ENCODE peak calls at places on chromosomes 13 and 19, in four cellular contexts. One of them, this sample, is unnamed.

GRCh38 chr13:53439439-53440225 is 411.0 kb downstream of the OLFM4 start:
- DNase-seq in HL-60: no peak
- DNase-seq in GM12865: no peak
- DNase-seq in left ventricle myocardium inferior: no peak
- DNase-seq in this sample: no peak

GRCh38 chr19:17513801-17514200 is 2.4 kb downstream of the PGLS start:
- DNase-seq in HL-60: no peak
- DNase-seq in GM12865: no peak
- DNase-seq in left ventricle myocardium inferior: no peak
- DNase-seq in this sample: no peak

GRCh38 chr13:39217471-39217870 is 179.2 kb downstream of the NHLRC3 start:
- DNase-seq in HL-60: no peak
- DNase-seq in GM12865: no peak
- DNase-seq in left ventricle myocardium inferior: no peak
- DNase-seq in this sample: no peak

GRCh38 chr19:8145969-8146368 is 3.4 kb downstream of the FBN3 start:
- DNase-seq in HL-60: no peak
- DNase-seq in GM12865: no peak
- DNase-seq in left ventricle myocardium inferior: no peak
- DNase-seq in this sample: no peak

GRCh38 chr19:53466726-53467125 is 807 bp upstream of the ZNF813 start:
- DNase-seq in HL-60: no peak
- DNase-seq in GM12865: no peak
- DNase-seq in left ventricle myocardium inferior: no peak
- DNase-seq in this sample: no peak

GRCh38 chr19:6744381-6745288 is 5.2 kb downstream of the TRIP10 start:
- DNase-seq in HL-60: no peak
- DNase-seq in GM12865: no peak
- DNase-seq in left ventricle myocardium inferior: peak; percentile 90
- DNase-seq in this sample: no peak

GRCh38 chr13:40933508-40933907 is 85.6 kb downstream of the ELF1 start:
- DNase-seq in HL-60: no peak
- DNase-seq in GM12865: peak; percentile 48
- DNase-seq in left ventricle myocardium inferior: no peak
- DNase-seq in this sample: no peak

GRCh38 chr13:46170687-46171086 is 11.3 kb downstream of the LCP1 start:
- DNase-seq in HL-60: peak; percentile 54
- DNase-seq in GM12865: no peak
- DNase-seq in left ventricle myocardium inferior: no peak
- DNase-seq in this sample: no peak

GRCh38 chr19:43674630-43674982 is 4.6 kb upstream of the PLAUR start:
- DNase-seq in HL-60: no peak
- DNase-seq in GM12865: no peak
- DNase-seq in left ventricle myocardium inferior: no peak
- DNase-seq in this sample: no peak

GRCh38 chr13:97431365-97431764 is 2.6 kb upstream of the RAP2A start:
- DNase-seq in HL-60: no peak
- DNase-seq in GM12865: no peak
- DNase-seq in left ventricle myocardium inferior: no peak
- DNase-seq in this sample: no peak

GRCh38 chr19:46736544-46737274 is 9.1 kb upstream of the FKRP start:
- DNase-seq in HL-60: no peak
- DNase-seq in GM12865: no peak
- DNase-seq in left ventricle myocardium inferior: peak; percentile 71
- DNase-seq in this sample: no peak

GRCh38 chr13:39073983-39074382 is 35.7 kb downstream of the NHLRC3 start:
- DNase-seq in HL-60: no peak
- DNase-seq in GM12865: no peak
- DNase-seq in left ventricle myocardium inferior: no peak
- DNase-seq in this sample: no peak

GRCh38 chr13:45564108-45564507 is 51.4 kb downstream of the ERICH6B start:
- DNase-seq in HL-60: no peak
- DNase-seq in GM12865: no peak
- DNase-seq in left ventricle myocardium inferior: no peak
- DNase-seq in this sample: no peak

GRCh38 chr13:98556417-98556816 is 20.5 kb downstream of the STK24 start:
- DNase-seq in HL-60: no peak
- DNase-seq in GM12865: no peak
- DNase-seq in left ventricle myocardium inferior: no peak
- DNase-seq in this sample: no peak

GRCh38 chr13:98563071-98563470 is 13.8 kb downstream of the STK24 start:
- DNase-seq in HL-60: no peak
- DNase-seq in GM12865: peak; percentile 68
- DNase-seq in left ventricle myocardium inferior: no peak
- DNase-seq in this sample: no peak

GRCh38 chr13:98557934-98558630 is 18.8 kb downstream of the STK24 start:
- DNase-seq in HL-60: no peak
- DNase-seq in GM12865: no peak
- DNase-seq in left ventricle myocardium inferior: no peak
- DNase-seq in this sample: no peak

DNA sequence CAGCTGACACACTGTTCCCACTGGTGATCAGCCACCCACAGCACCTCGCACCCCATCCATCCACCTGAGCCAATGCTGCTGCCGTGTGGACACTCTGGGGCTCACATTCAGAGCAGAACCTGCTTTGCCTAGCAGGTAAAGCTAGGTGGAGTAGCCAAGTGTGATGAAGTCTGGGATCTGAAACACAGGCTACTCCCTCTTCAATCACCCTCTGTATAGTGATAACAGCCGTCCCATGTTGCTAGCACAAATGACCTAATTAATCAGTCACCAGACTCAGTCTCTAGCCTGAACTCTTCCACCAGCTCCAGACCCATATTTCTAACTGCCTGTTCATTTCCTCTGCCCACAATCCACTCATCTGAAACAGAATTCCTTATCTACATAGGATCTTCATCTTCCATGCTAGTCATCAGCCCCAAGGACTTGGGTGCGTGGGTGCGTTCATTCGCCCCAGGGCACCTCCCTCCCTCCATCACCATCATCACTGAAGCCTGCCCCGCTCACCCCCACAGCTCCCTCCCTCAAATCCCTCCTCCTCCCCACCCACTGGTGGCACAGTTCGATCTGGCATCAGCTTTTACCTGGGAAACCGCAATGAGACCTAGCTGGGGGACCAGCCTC is 19.8 kb downstream of the STK24 start:
- DNase-seq in HL-60: no peak
- DNase-seq in GM12865: no peak
- DNase-seq in left ventricle myocardium inferior: no peak
- DNase-seq in this sample: no peak
- TF ChIP-seq CTCF in HL-60: no peak
- TF ChIP-seq CTCF in GM12865: peak; percentile 1
- TF ChIP-seq CTCF in left ventricle myocardium inferior: peak; percentile 10
- TF ChIP-seq CTCF in this sample: peak; percentile 14

GRCh38 chr19:41813911-41814310 is 17.5 kb downstream of the CEACAM3 start:
- DNase-seq in HL-60: no peak
- DNase-seq in GM12865: no peak
- DNase-seq in left ventricle myocardium inferior: no peak
- DNase-seq in this sample: no peak

GRCh38 chr19:41811981-41812380 is 15.6 kb downstream of the CEACAM3 start:
- DNase-seq in HL-60: no peak
- DNase-seq in GM12865: no peak
- DNase-seq in left ventricle myocardium inferior: no peak
- DNase-seq in this sample: no peak

GRCh38 chr19:41811036-41811435 is 14.6 kb downstream of the CEACAM3 start:
- DNase-seq in HL-60: peak; percentile 78
- DNase-seq in GM12865: no peak
- DNase-seq in left ventricle myocardium inferior: peak; percentile 26
- DNase-seq in this sample: no peak

GRCh38 chr19:41816761-41817160 is 20.4 kb downstream of the CEACAM3 start:
- DNase-seq in HL-60: no peak
- DNase-seq in GM12865: no peak
- DNase-seq in left ventricle myocardium inferior: no peak
- DNase-seq in this sample: no peak

GRCh38 chr19:41815301-41815700 is 18.9 kb downstream of the CEACAM3 start:
- DNase-seq in HL-60: no peak
- DNase-seq in GM12865: no peak
- DNase-seq in left ventricle myocardium inferior: no peak
- DNase-seq in this sample: no peak
- H3K4me3 ChIP-seq in HL-60: no peak overlapping the region
- H3K4me3 ChIP-seq in GM12865: no peak overlapping the region
- H3K4me3 ChIP-seq in left ventricle myocardium inferior: no peak overlapping the region
- H3K4me3 ChIP-seq in this sample: no peak overlapping the region

GRCh38 chr19:48213959-48214358 is 41.8 kb downstream of the CARD8 start:
- DNase-seq in HL-60: no peak
- DNase-seq in GM12865: no peak
- DNase-seq in left ventricle myocardium inferior: no peak
- DNase-seq in this sample: no peak

GRCh38 chr19:48221628-48222027 is 34.1 kb downstream of the CARD8 start:
- DNase-seq in HL-60: no peak
- DNase-seq in GM12865: no peak
- DNase-seq in left ventricle myocardium inferior: no peak
- DNase-seq in this sample: no peak

GRCh38 chr19:48218964-48219363 is 36.7 kb downstream of the CARD8 start:
- DNase-seq in HL-60: no peak
- DNase-seq in GM12865: no peak
- DNase-seq in left ventricle myocardium inferior: no peak
- DNase-seq in this sample: no peak

DNA sequence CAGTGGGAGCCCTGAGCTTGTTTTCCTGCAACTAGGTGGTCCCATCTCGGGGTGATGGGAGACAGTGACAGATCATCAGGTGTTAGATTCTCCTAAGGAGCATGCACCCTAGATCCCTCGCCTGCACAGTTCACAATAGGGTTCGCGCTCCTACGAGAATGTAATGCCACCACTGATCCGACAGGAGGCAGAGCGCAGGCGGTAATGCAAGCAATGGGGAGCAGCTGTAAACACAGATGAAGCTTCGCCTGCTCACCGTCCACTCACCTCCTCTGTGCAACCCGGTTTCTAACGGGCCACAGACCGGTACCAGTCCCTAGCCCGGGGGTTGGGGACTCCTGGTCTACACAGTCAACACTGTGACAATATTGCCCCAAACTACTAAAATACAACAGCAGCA is 38.8 kb downstream of the CARD8 start:
- DNase-seq in HL-60: no peak
- DNase-seq in GM12865: no peak
- DNase-seq in left ventricle myocardium inferior: no peak
- DNase-seq in this sample: no peak
- TF ChIP-seq CTCF in HL-60: no peak
- TF ChIP-seq CTCF in GM12865: no peak
- TF ChIP-seq CTCF in left ventricle myocardium inferior: no peak
- TF ChIP-seq CTCF in this sample: no peak

GRCh38 chr19:12550951-12551832 is at the start of gene ZNF564:
- DNase-seq in HL-60: peak; percentile 99
- DNase-seq in GM12865: peak; percentile 100
- DNase-seq in left ventricle myocardium inferior: peak; percentile 93
- DNase-seq in this sample: peak; percentile 100

GRCh38 chr19:12555456-12555930 is 4.2 kb upstream of the ZNF564 start:
- DNase-seq in HL-60: no peak
- DNase-seq in GM12865: no peak
- DNase-seq in left ventricle myocardium inferior: no peak
- DNase-seq in this sample: no peak
- H3K4me3 ChIP-seq in HL-60: no peak overlapping the region
- H3K4me3 ChIP-seq in GM12865: no peak overlapping the region
- H3K4me3 ChIP-seq in left ventricle myocardium inferior: no peak overlapping the region
- H3K4me3 ChIP-seq in this sample: no peak overlapping the region